ENCODE peak calls at places on chromosomes 13 and 19, in ten cellular contexts. K, W, I, T, G, Y, Z, V, O and F are unnamed samples.

GRCh38 chr13:106242554-106242953 is 292.9 kb downstream of the EFNB2 start:
- DNase-seq in W (no peak), T (no peak), Z (no peak), Y (no peak), V (no peak), O (no peak), K (no peak), I (no peak), G (no peak), F (no peak)

GRCh38 chr13:74461011-74461410 is 326.8 kb upstream of the KLF12 start:
- DNase-seq in V (no peak), W (no peak), K (no peak), G (no peak), Y (no peak), O (no peak), Z (no peak), I (no peak), T (no peak), F (no peak)

GRCh38 chr13:99893567-99893966 is 78.0 kb downstream of the ZIC5 start:
- DNase-seq in V (no peak), T (no peak), G (no peak), O (no peak), I (no peak), Y (no peak), W (no peak), K (no peak), Z (no peak), F (no peak)

GRCh38 chr19:32691952-32692726 is 518 bp downstream of the NUDT19 start:
- DNase-seq in Z (peak), Y (no peak), K (peak), I (peak), V (peak), W (peak), G (peak), O (peak), T (no peak), F (peak)

GRCh38 chr13:114099191-114099590 is 33.2 kb downstream of the RASA3 start:
- DNase-seq in T (peak), Y (no peak), V (no peak), O (peak), I (no peak), G (no peak), W (peak), K (no peak), Z (no peak), F (peak)

GRCh38 chr19:46225558-46226004 is 4.0 kb upstream of the IGFL1 start:
- DNase-seq in W (peak), G (peak), T (no peak), Y (no peak), I (no peak), Z (no peak), O (peak), K (no peak), V (no peak), F (no peak)

GRCh38 chr19:32387701-32388392 is 17.7 kb upstream of the DPY19L3 start:
- DNase-seq in G (no peak), T (no peak), O (no peak), K (no peak), W (peak), Y (no peak), V (no peak), Z (no peak), I (no peak), F (no peak)

GRCh38 chr13:107351305-107351704 is 783.4 kb upstream of the ARGLU1 start:
- DNase-seq in Y (no peak), W (no peak), K (no peak), G (no peak), O (no peak), Z (no peak), I (no peak), T (no peak), V (no peak), F (no peak)

GRCh38 chr19:17294051-17294891 is 9.0 kb downstream of the ABHD8 start:
- DNase-seq in O (peak), T (no peak), I (peak), W (peak), K (no peak), Y (peak), G (peak), V (peak), Z (peak), F (no peak)

GRCh38 chr19:13277104-13277809 is 127.0 kb downstream of the IER2 start:
- DNase-seq in V (peak), W (peak), T (no peak), O (peak), K (peak), Y (peak), Z (peak), I (peak), G (peak), F (peak)

GRCh38 chr19:39236527-39236926 is 8.3 kb downstream of the IFNL3 start:
- DNase-seq in I (no peak), Z (no peak), K (peak), O (no peak), W (no peak), T (no peak), V (no peak), Y (no peak), G (peak), F (no peak)

GRCh38 chr13:33080962-33081655 is 64.9 kb downstream of the KL start:
- DNase-seq in I (no peak), Y (no peak), G (no peak), T (no peak), W (no peak), V (no peak), O (no peak), K (no peak), Z (no peak), F (no peak)

GRCh38 chr19:24166055-24166454 is 79.1 kb downstream of the ZNF254 start:
- DNase-seq in I (no peak), Y (no peak), T (no peak), O (no peak), G (no peak), V (no peak), W (peak), K (no peak), Z (no peak), F (no peak)

GRCh38 chr13:34416833-34417425 is 525.1 kb upstream of the NBEA start:
- DNase-seq in V (no peak), T (no peak), O (no peak), K (no peak), G (no peak), I (no peak), Z (no peak), Y (no peak), W (peak), F (no peak)

GRCh38 chr19:19204181-19204580 is 967 bp upstream of the NR2C2AP start:
- DNase-seq in Z (no peak), K (no peak), I (no peak), W (no peak), O (no peak), V (no peak), G (no peak), T (no peak), Y (no peak), F (no peak)

GRCh38 chr13:102317593-102317992 is 84.3 kb downstream of the FGF14 start:
- DNase-seq in Y (no peak), T (no peak), V (no peak), O (no peak), I (no peak), Z (no peak), G (no peak), K (peak), W (no peak), F (no peak)

GRCh38 chr13:101474419-101474957 is 22.0 kb downstream of the ITGBL1 start:
- DNase-seq in Z (no peak), W (peak), T (no peak), I (no peak), K (no peak), V (no peak), O (no peak), Y (no peak), G (no peak), F (no peak)

GRCh38 chr19:58350001-58350801 is 3.1 kb downstream of the A1BG start:
- DNase-seq in G (no peak), Y (no peak), I (no peak), V (no peak), O (no peak), W (no peak), K (no peak), T (no peak), Z (no peak), F (no peak)

GRCh38 chr19:17333611-17334413 is 843 bp downstream of the ANO8 start:
- DNase-seq in V (peak), Y (peak), W (peak), O (peak), G (peak), K (peak), T (no peak), Z (peak), I (peak), F (no peak)

GRCh38 chr13:103436057-103436654 is 369.9 kb upstream of the SLC10A2 start:
- DNase-seq in T (no peak), V (no peak), Y (no peak), Z (no peak), I (no peak), K (no peak), G (no peak), W (no peak), O (no peak), F (no peak)

GRCh38 chr13:34174671-34175145 is 356.8 kb downstream of the RFC3 start:
- DNase-seq in T (no peak), K (no peak), I (no peak), W (peak), O (no peak), G (no peak), Z (no peak), Y (no peak), V (no peak), F (no peak)

GRCh38 chr19:38837656-38838121 is 6.1 kb upstream of the ECH1 start:
- DNase-seq in O (no peak), K (peak), Z (no peak), T (no peak), G (no peak), W (peak), V (no peak), Y (no peak), I (no peak), F (no peak)

GRCh38 chr13:53439439-53440225 is 411.0 kb downstream of the OLFM4 start:
- DNase-seq in V (no peak), Y (no peak), G (no peak), W (no peak), I (no peak), T (no peak), O (no peak), Z (no peak), K (no peak), F (no peak)